ENCODE peak calls at places on chromosome 9, in five cellular contexts. L is transverse colon, P is upper lobe of left lung, F is ecto neural progenitor cell, T is G401. V is an unnamed sample.

GRCh38 chr9:136926749-136927148 is 17.8 kb downstream of the FBXW5 start:
- DNase-seq in L (no peak), P (no peak), F (no peak), T (no peak), V (no peak)

GRCh38 chr9:108897324-108898096 is 35.4 kb downstream of the ACTL7A start:
- DNase-seq in L (no peak), P (no peak), F (no peak), T (no peak), V (no peak)

GRCh38 chr9:92719028-92719647 is 45.5 kb downstream of the BICD2 start:
- DNase-seq in L (no peak), P (no peak), F (no peak), T (no peak), V (no peak)

GRCh38 chr9:19405771-19406170 is 3.0 kb upstream of the ACER2 start:
- DNase-seq in L (no peak), P (no peak), F (no peak), T (peak; percentile 82), V (no peak)

GRCh38 chr9:7802666-7803065 is 3.1 kb upstream of the DMAC1 start:
- DNase-seq in L (no peak), P (no peak), F (no peak), T (no peak), V (no peak)

GRCh38 chr9:70465904-70466303 is 51.4 kb upstream of the KLF9 start:
- DNase-seq in L (no peak), P (no peak), F (no peak), T (no peak), V (no peak)

GRCh38 chr9:4066120-4066519 is 233.7 kb downstream of the GLIS3 start:
- DNase-seq in L (no peak), P (no peak), F (no peak), T (no peak), V (no peak)

GRCh38 chr9:7520396-7520795 is 279.2 kb downstream of the DMAC1 start:
- DNase-seq in L (no peak), P (no peak), F (no peak), T (peak; percentile 59), V (no peak)

GRCh38 chr9:15856591-15856990 is 303.7 kb downstream of the CCDC171 start:
- DNase-seq in L (no peak), P (no peak), F (no peak), T (no peak), V (no peak)

GRCh38 chr9:124768778-124769350 is 2.2 kb downstream of the NR6A1 start:
- DNase-seq in L (no peak), P (no peak), F (no peak), T (no peak), V (no peak)

GRCh38 chr9:95007470-95007869 is 281.0 kb downstream of the AOPEP start:
- DNase-seq in L (no peak), P (no peak), F (no peak), T (peak; percentile 76), V (no peak)

GRCh38 chr9:78707481-78707977 is 410.6 kb downstream of the PSAT1 start:
- DNase-seq in L (no peak), P (no peak), F (no peak), T (no peak), V (no peak)

GRCh38 chr9:132046456-132046855 is 33.2 kb downstream of the MED27 start:
- DNase-seq in L (no peak), P (no peak), F (no peak), T (no peak), V (no peak)

GRCh38 chr9:126417007-126417406 is 90.4 kb downstream of the MVB12B start:
- DNase-seq in L (no peak), P (no peak), F (no peak), T (no peak), V (no peak)

GRCh38 chr9:136722969-136723356 is 10.6 kb downstream of the DIPK1B start:
- DNase-seq in L (no peak), P (no peak), F (no peak), T (peak; percentile 73), V (no peak)

GRCh38 chr9:69120380-69121154 is 53.5 kb upstream of the TJP2 start:
- DNase-seq in L (peak; percentile 95), P (peak; percentile 91), F (peak; percentile 73), T (no peak), V (peak; percentile 77)

GRCh38 chr9:98263482-98264357 is 8.3 kb upstream of the TBC1D2 start:
- DNase-seq in L (peak; percentile 86), P (peak; percentile 85), F (peak; percentile 81), T (peak; percentile 83), V (peak; percentile 90)

GRCh38 chr9:108643756-108644510 is 211.9 kb downstream of the ACTL7B start:
- DNase-seq in L (no peak), P (no peak), F (no peak), T (no peak), V (no peak)